ENCODE peak calls at places on chromosomes 12 and 14, in six cellular contexts. B, X, I, R, K and Z are unnamed samples.
A peak's percentile ranks its signal among the peaks of the same experiment; 100 is the strongest.

GRCh38 chr14:22978873-22979671 is 3.3 kb downstream of the AJUBA start:
- DNase-seq in B (no peak), I (no peak), R (no peak), X (no peak), K (no peak), Z (no peak)

GRCh38 chr14:64520699-64521098 is 16.1 kb downstream of the ZBTB1 start:
- DNase-seq in B (no peak), X (no peak), K (no peak), I (no peak), R (no peak), Z (no peak)

GRCh38 chr14:104186575-104186974 is 48.2 kb downstream of the KIF26A start:
- DNase-seq in X (no peak), B (no peak), R (no peak), K (no peak), I (no peak), Z (no peak)

GRCh38 chr14:105167303-105168092 is 1.1 kb downstream of the JAG2 start:
- DNase-seq in B (peak; percentile 83), R (no peak), K (no peak), I (peak; percentile 65), X (no peak), Z (no peak)

GRCh38 chr14:82345149-82345548 is 811.5 kb upstream of the SEL1L start:
- DNase-seq in B (no peak), I (no peak), K (no peak), X (no peak), R (no peak), Z (no peak)

GRCh38 chr12:52327830-52328500 is 6.8 kb upstream of the KRT83 start:
- DNase-seq in B (no peak), K (no peak), I (no peak), X (no peak), R (no peak), Z (no peak)

GRCh38 chr12:94186461-94187237 is 38.3 kb downstream of the PLXNC1 start:
- DNase-seq in I (no peak), K (no peak), X (no peak), B (peak; percentile 83), R (peak; percentile 87), Z (no peak)

GRCh38 chr12:40232602-40233001 is 7.8 kb downstream of the LRRK2 start:
- DNase-seq in I (no peak), X (no peak), B (no peak), K (no peak), R (no peak), Z (no peak)

GRCh38 chr14:103334644-103335603 is 887 bp downstream of the EIF5 start:
- DNase-seq in X (no peak), B (peak; percentile 82), K (peak; percentile 64), R (no peak), I (peak; percentile 81), Z (peak; percentile 37)

GRCh38 chr12:70609739-70610491 is 27.3 kb downstream of the PTPRB start:
- DNase-seq in B (peak; percentile 81), R (peak; percentile 61), X (no peak), I (peak; percentile 40), K (no peak), Z (peak; percentile 22)

GRCh38 chr12:58888131-58888783 is 32.0 kb downstream of the LRIG3 start:
- DNase-seq in B (no peak), I (no peak), R (no peak), X (no peak), K (no peak), Z (peak; percentile 2)

GRCh38 chr12:31369712-31370521 is 44.0 kb upstream of the SINHCAF start:
- DNase-seq in I (no peak), K (peak; percentile 24), X (no peak), B (no peak), R (no peak), Z (no peak)

GRCh38 chr12:118102070-118102469 is 1.7 kb downstream of the VSIG10 start:
- DNase-seq in I (no peak), B (no peak), X (no peak), K (peak; percentile 39), R (no peak), Z (peak; percentile 43)

GRCh38 chr14:34081576-34082136 is 130.8 kb upstream of the EGLN3 start:
- DNase-seq in B (no peak), R (no peak), K (peak; percentile 86), I (peak; percentile 27), X (no peak), Z (peak; percentile 59)

GRCh38 chr12:99553461-99553860 is 94.1 kb upstream of the GARIN6 start:
- DNase-seq in R (no peak), X (no peak), B (no peak), K (no peak), I (no peak), Z (peak; percentile 13)

GRCh38 chr12:52293926-52294325 is 2.6 kb upstream of the KRT81 start:
- DNase-seq in B (no peak), R (no peak), I (no peak), K (no peak), X (no peak), Z (no peak)

GRCh38 chr14:80419339-80419738 is 208.0 kb upstream of the DIO2 start:
- DNase-seq in B (no peak), R (no peak), X (no peak), K (no peak), I (no peak), Z (no peak)

GRCh38 chr14:94269156-94269555 is 23.9 kb downstream of the SERPINA10 start:
- DNase-seq in X (no peak), I (no peak), B (no peak), R (no peak), K (no peak), Z (no peak)

GRCh38 chr12:52629251-52630103 is 11.1 kb upstream of the KRT73 start:
- DNase-seq in B (no peak), X (no peak), R (peak; percentile 22), K (no peak), I (no peak), Z (no peak)

GRCh38 chr12:119649202-119649808 is 18.6 kb upstream of the PRKAB1 start:
- DNase-seq in I (peak; percentile 51), K (no peak), R (no peak), X (no peak), B (peak; percentile 68), Z (no peak)
- TF ChIP-seq CHD2 in I (no peak), K (no peak), R (no peak), X (no peak), B (no peak), Z (no peak)

GRCh38 chr12:11348439-11348838 is 38.2 kb upstream of the PRB4 start:
- DNase-seq in X (no peak), R (no peak), B (no peak), I (peak; percentile 0), K (no peak), Z (no peak)
- TF ChIP-seq CHD2 in X (no peak), R (no peak), B (no peak), I (no peak), K (no peak), Z (no peak)

GRCh38 chr12:104063712-104064030 is 660 bp upstream of the HCFC2 start:
- DNase-seq in B (no peak), R (no peak), K (no peak), I (no peak), X (peak; percentile 15), Z (no peak)
- TF ChIP-seq CHD2 in B (no peak), R (no peak), K (no peak), I (no peak), X (no peak), Z (no peak)

DNA sequence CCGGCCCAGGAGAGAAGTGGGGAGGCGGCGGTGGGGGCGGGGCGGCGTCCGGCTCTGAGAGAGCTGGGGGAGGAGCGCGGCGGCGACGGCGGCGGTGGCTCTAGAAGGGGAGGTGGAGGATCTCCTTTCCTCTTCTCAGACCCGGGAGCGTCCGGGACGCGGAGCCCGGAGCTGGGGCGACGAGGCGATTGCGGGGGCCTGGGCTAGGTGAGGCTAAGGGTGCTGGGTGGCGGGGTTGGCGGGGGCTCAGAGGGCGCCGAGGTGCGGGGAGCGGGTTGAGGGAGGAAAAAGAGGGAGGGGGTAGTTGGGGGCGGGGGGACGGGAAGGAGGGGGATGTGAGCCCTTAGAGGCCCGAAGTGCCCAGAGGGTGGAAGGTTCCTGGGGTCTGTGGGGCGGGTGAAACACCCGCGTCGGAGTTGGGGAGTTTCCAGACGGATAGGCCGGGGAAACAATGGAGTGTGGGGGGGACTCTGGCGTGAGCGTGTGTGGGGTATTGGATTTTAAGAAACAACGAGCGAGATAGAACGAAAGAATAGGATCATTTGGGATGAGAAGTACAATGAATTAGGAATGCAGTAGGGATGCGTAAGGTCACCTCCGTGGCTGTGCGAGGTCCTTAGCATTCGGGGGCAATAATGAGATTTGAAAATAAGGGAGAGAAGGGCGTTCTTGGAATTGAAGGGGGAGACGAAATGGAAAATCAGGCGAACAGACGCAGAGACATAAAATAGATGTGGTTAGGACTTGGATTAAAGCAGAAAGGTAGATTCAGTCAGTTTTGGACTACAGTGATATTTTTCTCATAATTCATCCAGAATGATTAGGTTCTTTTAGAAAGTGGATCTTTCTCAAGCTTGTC is at the start of gene SPATS2:
- DNase-seq in K (no peak), I (no peak), X (no peak), R (peak; percentile 99), B (no peak), Z (peak; percentile 26)
- TF ChIP-seq CHD2 in K (peak; percentile 59), I (peak; percentile 57), X (peak; percentile 69), R (no peak), B (peak; percentile 88), Z (peak; percentile 36)

GRCh38 chr12:132154341-132154761 is 10.1 kb downstream of the NOC4L start:
- DNase-seq in K (peak; percentile 33), R (no peak), I (no peak), B (no peak), X (no peak), Z (no peak)

GRCh38 chr12:132156926-132157325 is 12.7 kb downstream of the NOC4L start:
- DNase-seq in I (no peak), R (no peak), B (no peak), X (no peak), K (no peak), Z (no peak)

GRCh38 chr12:132157733-132158409 is 13.6 kb downstream of the NOC4L start:
- DNase-seq in K (no peak), R (no peak), B (no peak), X (no peak), I (no peak), Z (no peak)

GRCh38 chr12:132154941-132155770 is 10.9 kb downstream of the NOC4L start:
- DNase-seq in I (no peak), X (no peak), R (no peak), B (no peak), K (no peak), Z (peak; percentile 36)

DNA sequence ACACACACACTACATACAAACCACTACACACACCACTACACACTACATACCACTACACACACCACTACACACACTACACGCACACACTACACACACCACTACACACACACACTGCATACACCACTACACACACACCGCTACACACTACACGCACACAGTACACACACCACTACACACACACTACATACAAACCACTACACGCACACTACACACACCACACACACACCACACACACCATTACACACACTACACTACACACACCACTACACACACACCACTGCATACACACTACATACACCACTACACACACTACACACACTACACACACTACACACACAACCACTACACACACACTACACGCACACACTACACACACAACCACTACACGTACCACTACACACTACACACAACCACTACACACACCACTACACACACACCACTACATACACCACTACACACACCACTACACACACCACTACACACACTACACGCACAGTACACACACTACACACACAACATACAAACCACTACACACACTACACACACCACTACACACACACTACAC is 12.0 kb downstream of the NOC4L start:
- DNase-seq in B (no peak), I (no peak), X (no peak), K (no peak), R (no peak), Z (no peak)
- TF ChIP-seq CHD2 in B (no peak), I (no peak), X (no peak), K (no peak), R (no peak), Z (no peak)

GRCh38 chr12:4031703-4032291 is 158.6 kb upstream of the PARP11 start:
- DNase-seq in B (no peak), R (no peak), I (no peak), K (no peak), X (no peak), Z (peak; percentile 15)
- TF ChIP-seq CHD2 in B (no peak), R (no peak), I (no peak), K (no peak), X (no peak), Z (no peak)